ENCODE peak calls at places on chromosomes 6 and 20, in nine cellular contexts. One of them, this sample, is unnamed.

GRCh38 chr6:139316622-139317317 is 25.0 kb upstream of the TXLNB start:
- DNase-seq in left ventricle myocardium inferior: no peak
- DNase-seq in pancreas: no peak
- DNase-seq in transverse colon: no peak
- DNase-seq in heart left ventricle: no peak
- DNase-seq in prostate gland: no peak
- DNase-seq in esophagus squamous epithelium: no peak
- DNase-seq in cardiac fibroblast: no peak
- DNase-seq in GM23338: no peak
- DNase-seq in this sample: no peak

GRCh38 chr6:98946877-98947410 is 802 bp downstream of the FBXL4 start:
- DNase-seq in transverse colon: peak
- DNase-seq in cardiac fibroblast: peak
- DNase-seq in left ventricle myocardium inferior: no peak
- DNase-seq in pancreas: peak
- DNase-seq in prostate gland: peak
- DNase-seq in esophagus squamous epithelium: no peak
- DNase-seq in GM23338: no peak
- DNase-seq in heart left ventricle: no peak
- DNase-seq in this sample: peak

GRCh38 chr6:156953478-156954146 is 176.4 kb downstream of the ARID1B start:
- DNase-seq in left ventricle myocardium inferior: no peak
- DNase-seq in pancreas: no peak
- DNase-seq in transverse colon: no peak
- DNase-seq in GM23338: peak
- DNase-seq in prostate gland: no peak
- DNase-seq in esophagus squamous epithelium: no peak
- DNase-seq in cardiac fibroblast: peak
- DNase-seq in heart left ventricle: no peak
- DNase-seq in this sample: peak

GRCh38 chr6:79005024-79005423 is 73.0 kb downstream of the PHIP start:
- DNase-seq in esophagus squamous epithelium: no peak
- DNase-seq in cardiac fibroblast: no peak
- DNase-seq in prostate gland: no peak
- DNase-seq in left ventricle myocardium inferior: no peak
- DNase-seq in GM23338: no peak
- DNase-seq in transverse colon: no peak
- DNase-seq in heart left ventricle: no peak
- DNase-seq in pancreas: no peak
- DNase-seq in this sample: peak

GRCh38 chr6:148874698-148875293 is 128.0 kb downstream of the UST start:
- DNase-seq in left ventricle myocardium inferior: peak
- DNase-seq in heart left ventricle: peak
- DNase-seq in esophagus squamous epithelium: no peak
- DNase-seq in cardiac fibroblast: peak
- DNase-seq in transverse colon: no peak
- DNase-seq in pancreas: no peak
- DNase-seq in GM23338: no peak
- DNase-seq in prostate gland: no peak
- DNase-seq in this sample: peak

GRCh38 chr6:44021628-44022295 is 105.5 kb downstream of the MRPL14 start:
- DNase-seq in left ventricle myocardium inferior: no peak
- DNase-seq in transverse colon: peak
- DNase-seq in heart left ventricle: no peak
- DNase-seq in GM23338: no peak
- DNase-seq in cardiac fibroblast: no peak
- DNase-seq in esophagus squamous epithelium: no peak
- DNase-seq in pancreas: peak
- DNase-seq in prostate gland: no peak
- DNase-seq in this sample: no peak

GRCh38 chr20:31661625-31662371 is 24.1 kb downstream of the COX4I2 start:
- DNase-seq in left ventricle myocardium inferior: peak
- DNase-seq in transverse colon: peak
- DNase-seq in cardiac fibroblast: peak
- DNase-seq in pancreas: peak
- DNase-seq in prostate gland: peak
- DNase-seq in GM23338: peak
- DNase-seq in heart left ventricle: peak
- DNase-seq in esophagus squamous epithelium: no peak
- DNase-seq in this sample: peak

GRCh38 chr6:56891754-56892153 is 63.2 kb upstream of the BEND6 start:
- DNase-seq in pancreas: no peak
- DNase-seq in esophagus squamous epithelium: no peak
- DNase-seq in GM23338: peak
- DNase-seq in left ventricle myocardium inferior: no peak
- DNase-seq in heart left ventricle: no peak
- DNase-seq in transverse colon: no peak
- DNase-seq in cardiac fibroblast: no peak
- DNase-seq in prostate gland: no peak
- DNase-seq in this sample: peak

GRCh38 chr6:1612386-1612893 is 2.7 kb downstream of the FOXC1 start:
- DNase-seq in left ventricle myocardium inferior: no peak
- DNase-seq in pancreas: no peak
- DNase-seq in transverse colon: no peak
- DNase-seq in heart left ventricle: no peak
- DNase-seq in prostate gland: no peak
- DNase-seq in esophagus squamous epithelium: no peak
- DNase-seq in cardiac fibroblast: no peak
- DNase-seq in GM23338: no peak
- DNase-seq in this sample: no peak

GRCh38 chr6:1610497-1611321 is 994 bp downstream of the FOXC1 start:
- DNase-seq in prostate gland: no peak
- DNase-seq in esophagus squamous epithelium: no peak
- DNase-seq in transverse colon: no peak
- DNase-seq in left ventricle myocardium inferior: no peak
- DNase-seq in GM23338: peak
- DNase-seq in pancreas: peak
- DNase-seq in heart left ventricle: no peak
- DNase-seq in cardiac fibroblast: no peak
- DNase-seq in this sample: peak

GRCh38 chr6:1611572-1612385 is 2.1 kb downstream of the FOXC1 start:
- DNase-seq in esophagus squamous epithelium: no peak
- DNase-seq in heart left ventricle: no peak
- DNase-seq in prostate gland: no peak
- DNase-seq in GM23338: peak
- DNase-seq in pancreas: peak
- DNase-seq in left ventricle myocardium inferior: no peak
- DNase-seq in cardiac fibroblast: no peak
- DNase-seq in transverse colon: no peak
- DNase-seq in this sample: peak

GRCh38 chr6:1609662-1610496 is at the start of gene FOXC1:
- DNase-seq in transverse colon: peak
- DNase-seq in GM23338: peak
- DNase-seq in esophagus squamous epithelium: no peak
- DNase-seq in pancreas: peak
- DNase-seq in left ventricle myocardium inferior: peak
- DNase-seq in heart left ventricle: peak
- DNase-seq in cardiac fibroblast: peak
- DNase-seq in prostate gland: peak
- DNase-seq in this sample: peak

DNA sequence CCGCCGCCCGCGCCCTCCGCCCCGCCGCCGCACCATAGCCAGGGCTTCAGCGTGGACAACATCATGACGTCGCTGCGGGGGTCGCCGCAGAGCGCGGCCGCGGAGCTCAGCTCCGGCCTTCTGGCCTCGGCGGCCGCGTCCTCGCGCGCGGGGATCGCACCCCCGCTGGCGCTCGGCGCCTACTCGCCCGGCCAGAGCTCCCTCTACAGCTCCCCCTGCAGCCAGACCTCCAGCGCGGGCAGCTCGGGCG is 1.5 kb downstream of the FOXC1 start:
- DNase-seq in esophagus squamous epithelium: no peak
- DNase-seq in prostate gland: no peak
- DNase-seq in GM23338: peak
- DNase-seq in heart left ventricle: no peak
- DNase-seq in pancreas: peak
- DNase-seq in cardiac fibroblast: peak
- DNase-seq in left ventricle myocardium inferior: no peak
- DNase-seq in transverse colon: no peak
- DNase-seq in this sample: peak
- H3K4me3 ChIP-seq in esophagus squamous epithelium: peak
- H3K4me3 ChIP-seq in prostate gland: peak
- H3K4me3 ChIP-seq in GM23338: peak
- H3K4me3 ChIP-seq in heart left ventricle: peak
- H3K4me3 ChIP-seq in pancreas: peak
- H3K4me3 ChIP-seq in cardiac fibroblast: peak
- H3K4me3 ChIP-seq in left ventricle myocardium inferior: peak
- H3K4me3 ChIP-seq in transverse colon: peak
- H3K4me3 ChIP-seq in this sample: peak

DNA sequence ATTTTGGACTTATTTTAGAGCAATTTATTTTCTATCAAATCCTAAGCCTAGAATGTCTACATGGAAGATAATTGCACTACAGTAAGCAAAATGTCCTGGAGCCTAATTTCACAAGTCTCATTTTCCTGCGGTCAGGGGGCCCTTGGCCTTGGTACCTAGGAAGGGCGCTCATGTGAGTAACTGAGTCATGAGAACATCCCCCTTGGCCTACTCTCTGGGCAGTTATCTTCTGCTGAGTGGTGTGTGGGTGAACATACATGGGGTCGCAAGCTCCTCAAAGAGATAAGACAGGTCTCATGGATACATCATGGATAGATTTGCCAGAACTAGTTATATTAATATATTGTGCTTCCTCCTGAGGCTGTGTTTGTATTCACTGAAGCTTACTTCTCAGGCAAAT is 211.2 kb upstream of the MARCKS start:
- DNase-seq in GM23338: no peak
- DNase-seq in pancreas: no peak
- DNase-seq in esophagus squamous epithelium: no peak
- DNase-seq in heart left ventricle: no peak
- DNase-seq in cardiac fibroblast: peak
- DNase-seq in transverse colon: no peak
- DNase-seq in left ventricle myocardium inferior: no peak
- DNase-seq in prostate gland: no peak
- DNase-seq in this sample: no peak
- TF ChIP-seq CTCF in GM23338: no peak
- TF ChIP-seq CTCF in pancreas: no peak
- TF ChIP-seq CTCF in esophagus squamous epithelium: no peak
- TF ChIP-seq CTCF in heart left ventricle: no peak
- TF ChIP-seq CTCF in cardiac fibroblast: no peak
- TF ChIP-seq CTCF in transverse colon: no peak
- TF ChIP-seq CTCF in left ventricle myocardium inferior: no peak
- TF ChIP-seq CTCF in prostate gland: no peak
- TF ChIP-seq CTCF in this sample: no peak

GRCh38 chr6:28433119-28433518 is 10.2 kb downstream of the ZSCAN23 start:
- DNase-seq in prostate gland: no peak
- DNase-seq in pancreas: no peak
- DNase-seq in esophagus squamous epithelium: no peak
- DNase-seq in heart left ventricle: no peak
- DNase-seq in cardiac fibroblast: no peak
- DNase-seq in left ventricle myocardium inferior: no peak
- DNase-seq in GM23338: no peak
- DNase-seq in transverse colon: no peak
- DNase-seq in this sample: no peak
- H3K4me3 ChIP-seq in prostate gland: no peak
- H3K4me3 ChIP-seq in pancreas: no peak
- H3K4me3 ChIP-seq in esophagus squamous epithelium: no peak
- H3K4me3 ChIP-seq in heart left ventricle: no peak
- H3K4me3 ChIP-seq in cardiac fibroblast: no peak
- H3K4me3 ChIP-seq in left ventricle myocardium inferior: no peak
- H3K4me3 ChIP-seq in GM23338: no peak
- H3K4me3 ChIP-seq in transverse colon: no peak
- H3K4me3 ChIP-seq in this sample: no peak

GRCh38 chr6:108156180-108156937 is 9.5 kb upstream of the NR2E1 start:
- DNase-seq in pancreas: no peak
- DNase-seq in GM23338: peak
- DNase-seq in transverse colon: no peak
- DNase-seq in left ventricle myocardium inferior: no peak
- DNase-seq in esophagus squamous epithelium: no peak
- DNase-seq in prostate gland: peak
- DNase-seq in cardiac fibroblast: no peak
- DNase-seq in heart left ventricle: no peak
- DNase-seq in this sample: no peak
- TF ChIP-seq CTCF in pancreas: no peak
- TF ChIP-seq CTCF in GM23338: no peak
- TF ChIP-seq CTCF in transverse colon: no peak
- TF ChIP-seq CTCF in left ventricle myocardium inferior: no peak
- TF ChIP-seq CTCF in esophagus squamous epithelium: no peak
- TF ChIP-seq CTCF in prostate gland: no peak
- TF ChIP-seq CTCF in cardiac fibroblast: no peak
- TF ChIP-seq CTCF in heart left ventricle: no peak
- TF ChIP-seq CTCF in this sample: no peak

DNA sequence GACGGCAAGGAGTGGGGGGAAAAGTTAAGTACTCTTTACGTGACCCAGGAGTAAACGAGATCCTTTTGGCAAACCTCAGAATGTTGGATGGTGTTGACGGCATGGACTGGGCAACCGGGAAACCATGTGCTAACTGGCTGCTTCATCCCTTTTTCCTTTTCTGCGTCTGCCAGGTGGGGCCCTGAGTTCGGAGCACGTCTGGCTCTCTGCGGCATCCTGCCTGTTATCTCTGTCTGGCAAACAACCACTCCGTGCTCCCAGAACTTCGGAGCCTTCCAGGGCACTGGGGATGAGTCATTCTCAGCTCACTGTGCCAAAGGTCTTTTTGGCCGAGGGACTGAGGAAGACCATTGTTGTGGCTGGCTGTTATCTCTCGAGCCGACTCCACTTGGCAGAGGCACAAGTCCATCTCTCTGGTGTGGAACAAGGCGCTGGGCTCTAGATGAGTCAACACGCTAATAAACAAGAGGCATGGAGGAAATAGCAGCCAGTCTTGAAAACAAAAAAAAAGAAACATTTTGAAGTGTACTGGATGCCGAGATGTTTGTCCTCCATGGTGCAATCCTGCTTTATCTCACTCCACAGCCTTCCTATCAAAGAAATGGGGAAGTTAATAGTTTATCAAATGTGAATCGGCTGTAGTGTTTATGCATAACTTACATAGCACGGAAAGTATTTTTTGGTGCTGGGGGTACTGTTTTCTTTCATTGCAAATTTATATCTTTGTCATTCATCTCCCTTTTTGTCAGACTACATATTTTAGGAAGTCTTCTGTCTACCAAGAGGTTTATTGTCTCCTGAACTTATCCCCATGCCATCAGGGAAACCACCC is 64.6 kb upstream of the TXNDC5 start:
- DNase-seq in prostate gland: peak
- DNase-seq in heart left ventricle: peak
- DNase-seq in pancreas: peak
- DNase-seq in cardiac fibroblast: peak
- DNase-seq in left ventricle myocardium inferior: peak
- DNase-seq in transverse colon: peak
- DNase-seq in esophagus squamous epithelium: no peak
- DNase-seq in GM23338: no peak
- DNase-seq in this sample: peak
- H3K4me3 ChIP-seq in prostate gland: no peak
- H3K4me3 ChIP-seq in heart left ventricle: peak
- H3K4me3 ChIP-seq in pancreas: no peak
- H3K4me3 ChIP-seq in cardiac fibroblast: no peak
- H3K4me3 ChIP-seq in left ventricle myocardium inferior: peak
- H3K4me3 ChIP-seq in transverse colon: peak
- H3K4me3 ChIP-seq in esophagus squamous epithelium: peak
- H3K4me3 ChIP-seq in GM23338: no peak
- H3K4me3 ChIP-seq in this sample: no peak